ENCODE peak calls at places on chromosomes 11 and 22, in eight cellular contexts. W is endothelial cell, L is breast epithelium, J is omental fat pad, M is activated T-cell treated with anti-CD3 and anti-CD28 coated beads for 1 hour, X is IMR-90, G is Calu3, N is retina. S is an unnamed sample.

GRCh38 chr11:134272381-134273316 is 3.5 kb upstream of the GLB1L3 start:
- DNase-seq in G (no peak), L (no peak), J (no peak), X (peak; percentile 61), M (no peak), W (no peak), N (peak; percentile 55), S (no peak)

GRCh38 chr11:118142809-118143208 is 9.8 kb downstream of the SCN4B start:
- DNase-seq in L (no peak), N (no peak), M (no peak), X (no peak), G (no peak), W (no peak), J (no peak), S (no peak)

GRCh38 chr11:120272303-120272702 is 32.4 kb downstream of the POU2F3 start:
- DNase-seq in W (no peak), N (no peak), G (no peak), L (no peak), M (no peak), X (peak; percentile 69), J (no peak), S (no peak)

GRCh38 chr11:114059984-114060401 is 482 bp downstream of the ZBTB16 start:
- DNase-seq in N (peak; percentile 80), J (no peak), W (peak; percentile 16), G (no peak), X (no peak), L (no peak), M (peak; percentile 13), S (no peak)

GRCh38 chr11:12377824-12378593 is 638 bp downstream of the PARVA start:
- DNase-seq in N (peak; percentile 80), L (peak; percentile 80), J (no peak), X (peak; percentile 71), M (no peak), W (peak; percentile 73), G (peak; percentile 82), S (peak; percentile 32)

GRCh38 chr11:24196733-24197132 is 300.1 kb upstream of the LUZP2 start:
- DNase-seq in N (no peak), X (no peak), W (no peak), M (no peak), G (no peak), J (no peak), L (no peak), S (no peak)

GRCh38 chr11:35969089-35970046 is 25.5 kb downstream of the LDLRAD3 start:
- DNase-seq in M (no peak), G (no peak), L (peak; percentile 56), N (peak; percentile 65), X (peak; percentile 27), J (no peak), W (no peak), S (no peak)

GRCh38 chr11:75105462-75105925 is 8.8 kb upstream of the OR2AT4 start:
- DNase-seq in X (no peak), W (no peak), G (no peak), M (no peak), J (no peak), N (peak; percentile 48), L (no peak), S (no peak)

GRCh38 chr11:57972013-57972367 is 51.7 kb upstream of the OR9Q1 start:
- DNase-seq in N (no peak), L (no peak), X (no peak), J (no peak), W (no peak), M (no peak), G (peak; percentile 52), S (no peak)

GRCh38 chr11:66880484-66881211 is 23.8 kb downstream of the LRFN4 start:
- DNase-seq in G (peak; percentile 79), J (no peak), W (no peak), X (peak; percentile 22), M (no peak), L (peak; percentile 82), N (no peak), S (no peak)

GRCh38 chr11:128512478-128513127 is 74.8 kb downstream of the ETS1 start:
- DNase-seq in L (no peak), M (no peak), W (no peak), J (no peak), X (no peak), G (no peak), N (no peak), S (no peak)

GRCh38 chr11:68678031-68678441 is 6.3 kb upstream of the GAL start:
- DNase-seq in X (no peak), L (no peak), W (no peak), G (no peak), J (no peak), M (no peak), N (no peak), S (no peak)

GRCh38 chr22:31139866-31140716 is at the start of gene PLA2G3:
- DNase-seq in G (no peak), X (peak; percentile 60), N (peak; percentile 83), M (no peak), J (no peak), L (no peak), W (peak; percentile 65), S (no peak)

GRCh38 chr22:27124336-27125023 is 467.1 kb downstream of the MIAT start:
- DNase-seq in M (no peak), X (no peak), W (no peak), L (no peak), J (no peak), G (no peak), N (no peak), S (no peak)